ENCODE peak calls at places on chromosomes 12 and 14, in four cellular contexts. Z is mammary epithelial cell, D is colonic mucosa, L is GM23248. Q is an unnamed sample.

GRCh38 chr12:55736780-55737580 is 5.9 kb upstream of the GDF11 start:
- DNase-seq in L (peak; percentile 84), Z (peak; percentile 73), D (peak; percentile 88), Q (peak; percentile 70)

GRCh38 chr14:89537911-89538310 is 120.9 kb upstream of the FOXN3 start:
- DNase-seq in D (no peak), L (no peak), Z (no peak), Q (no peak)

GRCh38 chr12:132695431-132695830 is 8.0 kb downstream of the PXMP2 start:
- DNase-seq in L (no peak), Z (no peak), D (no peak), Q (no peak)

GRCh38 chr14:89304972-89305703 is 111.9 kb downstream of the FOXN3 start:
- DNase-seq in L (peak; percentile 82), Z (no peak), D (no peak), Q (peak; percentile 58)

GRCh38 chr14:103543721-103544626 is 15.0 kb downstream of the TRMT61A start:
- DNase-seq in L (peak; percentile 54), D (no peak), Z (no peak), Q (no peak)

GRCh38 chr12:113747048-113747447 is 219.1 kb downstream of the RBM19 start:
- DNase-seq in Z (no peak), D (no peak), L (no peak), Q (no peak)

GRCh38 chr12:124684971-124685688 is 117.7 kb upstream of the NCOR2 start:
- DNase-seq in Z (peak; percentile 67), D (no peak), L (peak; percentile 86), Q (peak; percentile 76)

GRCh38 chr12:105920161-105920684 is 218.5 kb downstream of the NUAK1 start:
- DNase-seq in D (no peak), Z (peak; percentile 92), L (no peak), Q (no peak)

GRCh38 chr14:61797304-61797703 is 35.1 kb downstream of the SNAPC1 start:
- DNase-seq in L (no peak), D (no peak), Z (no peak), Q (no peak)

GRCh38 chr14:90534091-90534837 is 137.4 kb downstream of the CALM1 start:
- DNase-seq in L (peak; percentile 10), D (no peak), Z (no peak), Q (peak; percentile 27)

GRCh38 chr14:53391631-53392030 is 238.5 kb upstream of the DDHD1 start:
- DNase-seq in L (peak; percentile 92), D (no peak), Z (peak; percentile 98), Q (peak; percentile 26)

GRCh38 chr12:109462868-109463692 is 14.0 kb downstream of the KCTD10 start:
- DNase-seq in L (peak; percentile 96), D (peak; percentile 64), Z (peak; percentile 76), Q (peak; percentile 98)

GRCh38 chr12:546920-547845 is 87.4 kb downstream of the B4GALNT3 start:
- DNase-seq in L (peak; percentile 76), D (peak; percentile 73), Z (peak; percentile 27), Q (peak; percentile 81)

GRCh38 chr12:46722737-46723136 is 103.1 kb downstream of the SLC38A4 start:
- DNase-seq in D (no peak), L (peak; percentile 23), Z (no peak), Q (no peak)

GRCh38 chr14:68535404-68536024 is 257.4 kb downstream of the ZFP36L1 start:
- DNase-seq in Z (peak; percentile 76), D (no peak), L (peak; percentile 94), Q (peak; percentile 62)

GRCh38 chr12:45475594-45475993 is 253.9 kb upstream of the ARID2 start:
- DNase-seq in L (no peak), D (no peak), Z (no peak), Q (no peak)

GRCh38 chr12:54977155-54977554 is 7.4 kb downstream of the TESPA1 start:
- DNase-seq in Z (peak; percentile 82), D (no peak), L (peak; percentile 93), Q (peak; percentile 53)

GRCh38 chr14:52961060-52961639 is 10.3 kb upstream of the FERMT2 start:
- DNase-seq in Z (peak; percentile 53), D (peak; percentile 28), L (peak; percentile 72), Q (peak; percentile 77)

DNA sequence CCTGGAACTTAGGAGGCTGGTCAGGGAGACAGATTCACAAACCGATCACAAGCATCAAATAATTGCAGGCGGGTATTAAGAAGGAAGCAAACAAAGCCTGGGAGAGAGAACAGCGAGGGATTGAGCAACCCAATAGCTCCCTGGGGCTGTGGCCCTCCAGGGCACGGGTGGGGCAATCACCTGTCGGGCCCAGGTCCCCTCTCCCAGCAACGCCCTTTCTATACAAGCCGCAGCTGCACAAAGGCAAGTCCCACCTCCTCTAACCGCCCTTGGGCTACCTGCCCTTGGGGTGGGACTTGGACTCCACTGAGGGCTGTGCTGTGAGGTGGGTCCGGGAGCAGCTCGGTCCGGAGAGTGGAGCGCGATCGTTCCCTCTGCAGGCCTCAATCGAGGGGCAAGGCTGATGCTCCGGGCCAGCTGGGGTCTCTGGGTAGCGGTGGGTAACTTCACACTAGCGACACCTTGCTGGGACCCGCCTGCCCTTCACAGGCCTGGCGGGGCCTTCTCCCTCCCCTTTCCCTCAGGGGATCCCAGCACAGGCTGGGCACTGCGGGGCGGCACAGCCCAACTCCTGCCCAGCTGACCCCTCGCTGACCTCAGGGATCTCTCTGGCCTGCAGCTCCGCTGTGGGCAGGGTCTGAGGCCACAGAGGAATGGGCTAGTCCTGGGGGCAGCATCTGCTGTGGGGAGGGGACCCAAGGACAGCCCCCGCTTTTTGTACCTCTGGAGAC is 8.0 kb downstream of the PHB2 start:
- DNase-seq in L (no peak), D (peak; percentile 91), Z (no peak), Q (no peak)
- H3K9ac ChIP-seq in L (peak overlapping the region; percentile 79), D (peak overlapping the region; percentile 94), Z (peak overlapping the region; percentile 94), Q (peak overlapping the region; percentile 79)

GRCh38 chr14:22689186-22689585 is 45.0 kb upstream of the OR6J1 start:
- DNase-seq in D (peak; percentile 28), L (peak; percentile 88), Z (peak; percentile 96), Q (peak; percentile 49)
- H3K9ac ChIP-seq in D (no peak overlapping the region), L (no peak overlapping the region), Z (no peak overlapping the region), Q (no peak overlapping the region)

GRCh38 chr12:69044887-69045286 is 111.9 kb upstream of the CPM start:
- DNase-seq in Z (peak; percentile 71), L (no peak), D (no peak), Q (no peak)
- H3K9ac ChIP-seq in Z (no peak overlapping the region), L (no peak overlapping the region), D (no peak overlapping the region), Q (no peak overlapping the region)

GRCh38 chr12:26748412-26748740 is 84.6 kb downstream of the ITPR2 start:
- DNase-seq in D (no peak), L (no peak), Z (no peak), Q (no peak)
- H3K9ac ChIP-seq in D (no peak overlapping the region), L (no peak overlapping the region), Z (no peak overlapping the region), Q (no peak overlapping the region)

GRCh38 chr12:92070864-92071445 is 74.7 kb downstream of the BTG1 start:
- DNase-seq in D (peak; percentile 70), Z (no peak), L (no peak), Q (no peak)

GRCh38 chr12:92068441-92068840 is 77.2 kb downstream of the BTG1 start:
- DNase-seq in Z (no peak), D (peak; percentile 50), L (no peak), Q (no peak)

GRCh38 chr12:92065664-92066063 is 80.0 kb downstream of the BTG1 start:
- DNase-seq in D (no peak), Z (peak; percentile 45), L (peak; percentile 17), Q (no peak)

GRCh38 chr12:92073123-92073522 is 72.5 kb downstream of the BTG1 start:
- DNase-seq in L (no peak), D (no peak), Z (no peak), Q (no peak)

DNA sequence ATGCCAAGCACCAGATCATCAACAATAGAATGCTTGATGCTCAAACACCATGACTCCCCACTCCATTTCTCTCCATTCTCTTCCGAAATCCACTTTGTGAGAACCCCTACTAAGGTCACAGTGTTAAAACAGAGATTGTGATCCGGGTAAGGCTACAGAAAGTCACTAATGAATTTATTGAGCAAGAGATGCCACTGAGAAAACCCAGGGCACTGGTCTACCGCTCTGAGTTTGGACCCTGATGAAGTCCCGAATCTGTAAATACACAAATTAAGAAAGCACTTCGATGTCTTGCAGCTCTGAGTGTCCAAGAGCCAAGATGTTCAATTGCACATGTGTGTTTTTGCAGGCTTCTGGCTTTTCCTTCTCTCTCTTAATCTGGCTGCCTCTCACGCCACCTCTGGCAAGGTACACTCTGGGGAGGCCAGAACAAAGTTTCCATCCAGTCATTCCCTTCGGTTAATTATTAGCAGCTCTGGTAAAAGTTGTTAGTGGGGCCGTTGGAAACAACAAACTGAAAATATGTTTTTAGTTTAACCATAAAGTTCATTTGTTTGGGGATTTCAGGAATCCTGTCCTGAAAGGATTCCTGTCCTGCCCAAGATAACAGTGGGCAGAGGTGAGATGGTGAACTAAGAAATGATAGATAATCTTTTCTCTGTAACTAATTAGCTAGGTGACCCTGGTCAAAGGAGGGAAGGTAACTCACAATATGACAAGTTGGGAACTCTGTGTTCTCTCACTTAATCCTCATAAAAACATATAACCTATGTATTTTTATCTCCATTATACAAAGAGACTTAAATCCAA is 75.4 kb downstream of the BTG1 start:
- DNase-seq in Z (no peak), D (peak; percentile 74), L (no peak), Q (no peak)
- H3K9ac ChIP-seq in Z (no peak overlapping the region), D (no peak overlapping the region), L (no peak overlapping the region), Q (no peak overlapping the region)

GRCh38 chr12:52307836-52308806 is 13.1 kb downstream of the KRT83 start:
- DNase-seq in D (peak; percentile 45), Z (peak; percentile 50), L (peak; percentile 78), Q (peak; percentile 81)

GRCh38 chr12:52305921-52306705 is 14.8 kb upstream of the KRT81 start:
- DNase-seq in D (no peak), Z (no peak), L (no peak), Q (no peak)

GRCh38 chr12:52310622-52311281 is 10.4 kb downstream of the KRT83 start:
- DNase-seq in L (peak; percentile 80), D (no peak), Z (peak; percentile 48), Q (no peak)

GRCh38 chr12:52311282-52311643 is 9.9 kb downstream of the KRT83 start:
- DNase-seq in Z (no peak), L (peak; percentile 63), D (no peak), Q (no peak)

DNA sequence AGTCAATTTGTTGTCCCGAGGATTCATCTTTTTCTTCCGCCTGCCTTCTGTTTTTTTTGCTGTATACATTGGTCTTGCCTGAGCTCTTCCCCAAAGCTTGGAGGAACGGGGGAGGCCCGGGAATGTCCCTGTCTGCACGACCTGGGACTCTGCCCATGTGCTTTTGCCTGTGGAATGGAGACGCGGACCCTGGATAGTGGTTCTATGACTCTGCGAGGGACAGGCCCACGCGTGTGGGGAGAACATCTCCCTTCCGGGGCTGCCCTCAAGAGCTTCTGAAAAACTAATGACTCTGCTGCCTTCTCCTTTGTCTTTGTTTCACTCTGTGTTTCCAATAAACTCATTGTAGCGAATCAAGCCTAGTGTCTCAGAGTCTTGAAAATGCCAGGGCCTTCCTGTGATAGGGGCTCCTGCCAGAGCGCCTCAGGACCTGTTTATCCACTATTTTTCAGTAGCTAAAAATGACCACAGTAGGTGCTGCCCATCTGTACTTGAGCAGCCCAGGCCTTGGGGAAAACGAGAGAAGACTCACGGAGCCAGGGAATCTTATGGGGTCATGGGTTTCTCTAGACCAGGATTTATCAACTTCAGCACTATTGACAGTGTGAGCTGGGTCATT is 12.3 kb downstream of the KRT83 start:
- DNase-seq in D (no peak), Z (no peak), L (no peak), Q (no peak)
- H3K9ac ChIP-seq in D (peak overlapping the region; percentile 33), Z (no peak overlapping the region), L (peak overlapping the region; percentile 58), Q (peak overlapping the region; percentile 59)

GRCh38 chr12:6956332-6956727 is 5.2 kb downstream of the PTPN6 start:
- DNase-seq in L (no peak), Z (no peak), D (no peak), Q (no peak)
- H3K9ac ChIP-seq in L (no peak overlapping the region), Z (no peak overlapping the region), D (no peak overlapping the region), Q (no peak overlapping the region)